ENCODE peak calls at places on chromosomes 11 and 22, in six cellular contexts. V, B, Q, E, N and O are unnamed samples.

GRCh38 chr11:118341749-118342489 is 586 bp downstream of the CD3D start:
- DNase-seq in V (no peak), B (peak), Q (no peak), E (no peak), N (no peak), O (peak)

GRCh38 chr11:72075109-72075508 is 5.2 kb downstream of the NUMA1 start:
- DNase-seq in V (no peak), B (no peak), Q (no peak), E (no peak), N (no peak), O (no peak)

GRCh38 chr11:97140885-97141494 is 751.2 kb downstream of the JRKL start:
- DNase-seq in V (no peak), B (peak), Q (peak), E (no peak), N (no peak), O (peak)

GRCh38 chr11:66330931-66331330 is 5.3 kb downstream of the RIN1 start:
- DNase-seq in V (no peak), B (no peak), Q (no peak), E (no peak), N (no peak), O (no peak)

GRCh38 chr11:85423794-85424193 is 203.3 kb downstream of the DLG2 start:
- DNase-seq in V (no peak), B (no peak), Q (no peak), E (no peak), N (no peak), O (no peak)

GRCh38 chr11:11577246-11577855 is 44.5 kb downstream of the GALNT18 start:
- DNase-seq in V (no peak), B (no peak), Q (no peak), E (peak), N (no peak), O (no peak)

GRCh38 chr11:121485221-121485620 is 32.5 kb upstream of the SORL1-AS1 start:
- DNase-seq in V (no peak), B (no peak), Q (no peak), E (no peak), N (no peak), O (no peak)

GRCh38 chr11:113261709-113262475 is 52.5 kb upstream of the TTC12 start:
- DNase-seq in V (no peak), B (no peak), Q (no peak), E (no peak), N (no peak), O (no peak)

GRCh38 chr11:116272181-116272789 is 500.5 kb downstream of the BUD13 start:
- DNase-seq in V (no peak), B (no peak), Q (peak), E (no peak), N (no peak), O (no peak)

GRCh38 chr11:67041602-67042001 is 15.0 kb upstream of the RHOD start:
- DNase-seq in V (no peak), B (peak), Q (no peak), E (no peak), N (no peak), O (no peak)

GRCh38 chr11:73290536-73290935 is 17.5 kb upstream of the ARHGEF17 start:
- DNase-seq in V (no peak), B (no peak), Q (no peak), E (no peak), N (no peak), O (no peak)

GRCh38 chr11:77381749-77382693 is 80.5 kb upstream of the GDPD4 start:
- DNase-seq in V (no peak), B (no peak), Q (no peak), E (no peak), N (no peak), O (no peak)

GRCh38 chr11:35126000-35126878 is 12.7 kb upstream of the CD44 start:
- DNase-seq in V (no peak), B (no peak), Q (no peak), E (no peak), N (peak), O (no peak)

GRCh38 chr11:119441898-119442243 is 18.9 kb upstream of the THY1 start:
- DNase-seq in V (no peak), B (no peak), Q (no peak), E (no peak), N (no peak), O (no peak)

GRCh38 chr11:32080381-32080980 is 10.4 kb upstream of the RCN1 start:
- DNase-seq in V (no peak), B (no peak), Q (no peak), E (no peak), N (no peak), O (no peak)

GRCh38 chr11:491358-491757 is 15.7 kb downstream of the RNH1 start:
- DNase-seq in V (no peak), B (no peak), Q (no peak), E (no peak), N (no peak), O (no peak)

GRCh38 chr11:6531267-6531752 is 34.2 kb downstream of the DNHD1 start:
- DNase-seq in V (peak), B (peak), Q (peak), E (no peak), N (peak), O (peak)

GRCh38 chr11:133930767-133931448 is 25.9 kb downstream of the IGSF9B start:
- DNase-seq in V (no peak), B (peak), Q (no peak), E (peak), N (no peak), O (no peak)

GRCh38 chr11:134272381-134273316 is 3.5 kb upstream of the GLB1L3 start:
- DNase-seq in V (no peak), B (peak), Q (peak), E (peak), N (no peak), O (no peak)

GRCh38 chr11:130945945-130946344 is 29.7 kb upstream of the SNX19 start:
- DNase-seq in V (no peak), B (no peak), Q (no peak), E (no peak), N (no peak), O (no peak)

GRCh38 chr11:72397333-72397732 is 37.0 kb downstream of the CLPB start:
- DNase-seq in V (no peak), B (no peak), Q (no peak), E (no peak), N (no peak), O (no peak)

GRCh38 chr22:47136050-47136449 is 373.6 kb downstream of the TBC1D22A start:
- DNase-seq in V (no peak), B (no peak), Q (no peak), E (no peak), N (no peak), O (no peak)

GRCh38 chr11:13503393-13503792 is 7.6 kb upstream of the PTH start:
- DNase-seq in V (no peak), B (no peak), Q (no peak), E (no peak), N (no peak), O (no peak)

GRCh38 chr11:42170601-42171000 is 711.1 kb upstream of the LRRC4C start:
- DNase-seq in V (no peak), B (no peak), Q (no peak), E (no peak), N (no peak), O (no peak)

DNA sequence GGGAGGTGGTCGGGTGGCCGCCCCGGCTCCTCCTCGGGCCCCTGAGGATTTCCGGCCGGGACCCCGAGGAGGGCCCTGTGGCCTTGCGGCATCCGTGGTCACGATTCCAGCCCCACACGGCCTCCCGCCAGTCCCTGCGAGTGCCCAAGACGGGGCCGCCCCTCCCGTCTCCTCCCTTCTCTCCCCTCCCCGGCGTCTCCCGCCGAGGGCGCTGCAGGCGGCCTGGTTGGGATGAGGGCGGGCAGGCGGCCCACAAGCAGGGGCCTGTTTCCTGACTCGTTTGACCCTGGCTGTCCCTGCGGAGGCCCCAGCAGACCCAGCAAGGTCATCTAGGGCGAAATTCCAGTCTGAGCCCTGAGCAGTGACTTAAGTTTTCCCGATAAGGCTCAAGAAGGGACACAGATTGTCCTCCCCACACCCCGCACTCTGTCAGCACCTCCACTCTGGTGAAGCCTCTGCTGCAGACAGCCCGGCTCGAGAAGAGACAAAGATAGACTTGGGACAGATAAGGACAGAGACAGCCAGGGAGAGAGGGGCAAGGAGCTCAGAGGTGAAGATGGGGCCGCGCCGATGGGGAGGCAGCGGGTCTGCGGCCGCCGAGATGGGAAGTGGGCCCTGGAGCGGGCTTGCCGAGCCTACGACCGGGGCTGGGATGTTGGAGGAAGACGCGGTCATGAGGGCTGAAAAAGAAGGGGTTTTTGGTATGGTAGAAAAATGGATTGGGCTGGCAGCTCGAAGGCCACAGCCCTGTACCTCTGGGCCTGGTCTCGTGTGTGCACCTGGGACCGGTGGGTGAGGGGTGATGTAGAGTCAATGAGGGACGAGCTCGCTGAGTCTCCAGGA is 95.0 kb downstream of the SWAP70 start:
- DNase-seq in V (peak), B (peak), Q (peak), E (peak), N (no peak), O (peak)
- TF ChIP-seq JUND in V (no peak), B (peak), Q (no peak), E (no peak), N (no peak), O (no peak)

GRCh38 chr22:41922940-41923594 is 3.5 kb downstream of the TNFRSF13C start:
- DNase-seq in V (no peak), B (no peak), Q (no peak), E (no peak), N (no peak), O (no peak)

GRCh38 chr22:41927813-41928212 is 1.2 kb upstream of the TNFRSF13C start:
- DNase-seq in V (no peak), B (no peak), Q (no peak), E (no peak), N (no peak), O (no peak)

GRCh38 chr22:41928416-41929157 is 2.0 kb upstream of the TNFRSF13C start:
- DNase-seq in V (no peak), B (no peak), Q (no peak), E (no peak), N (no peak), O (no peak)

GRCh38 chr22:41923595-41924276 is 2.9 kb downstream of the TNFRSF13C start:
- DNase-seq in V (no peak), B (no peak), Q (no peak), E (no peak), N (no peak), O (no peak)

DNA sequence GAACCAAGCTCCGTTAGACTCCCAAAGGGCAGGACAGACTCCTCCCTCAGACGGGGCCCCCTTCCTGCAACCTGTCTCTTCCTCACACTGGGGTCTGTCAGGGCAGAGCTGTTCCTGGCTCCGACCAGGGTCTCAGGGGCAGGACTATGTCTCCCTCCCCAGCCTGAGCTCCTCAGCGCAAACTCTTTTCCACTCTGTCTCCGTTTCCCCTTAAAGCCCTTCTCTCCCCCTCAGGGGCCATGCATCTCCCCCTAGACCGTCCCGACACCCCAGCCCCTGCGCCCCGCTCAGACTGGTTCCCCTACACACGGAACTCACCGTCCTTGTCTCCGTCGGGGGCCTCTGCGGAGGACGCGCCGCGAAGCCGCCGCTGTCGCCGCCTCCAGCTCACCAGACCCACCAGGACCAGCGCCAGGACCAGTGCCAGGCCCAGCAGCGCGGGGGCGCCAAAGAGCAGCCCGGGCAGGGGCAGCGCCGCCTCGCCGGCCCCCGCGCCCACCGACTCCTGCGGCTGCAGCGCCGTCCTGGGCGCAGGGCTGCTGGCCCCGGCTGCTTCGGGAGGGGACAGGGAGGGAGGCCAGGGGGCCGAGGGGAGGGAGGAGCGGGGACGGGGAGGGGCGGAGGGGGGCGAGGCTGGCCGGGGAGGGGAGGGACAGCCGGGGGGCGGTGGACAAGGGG is 684 bp downstream of the TNFRSF13C start:
- DNase-seq in V (no peak), B (peak), Q (peak), E (peak), N (no peak), O (no peak)
- TF ChIP-seq JUND in V (no peak), B (no peak), Q (no peak), E (no peak), N (no peak), O (no peak)

GRCh38 chr22:24830205-24830979 is 24.4 kb downstream of the SGSM1 start:
- DNase-seq in V (no peak), B (no peak), Q (peak), E (no peak), N (no peak), O (no peak)

GRCh38 chr22:24836282-24836681 is 30.3 kb downstream of the SGSM1 start:
- DNase-seq in V (no peak), B (no peak), Q (no peak), E (no peak), N (no peak), O (no peak)

GRCh38 chr22:24833881-24834495 is 28.0 kb downstream of the SGSM1 start:
- DNase-seq in V (no peak), B (no peak), Q (no peak), E (no peak), N (no peak), O (no peak)

GRCh38 chr22:24831678-24832077 is 25.7 kb downstream of the SGSM1 start:
- DNase-seq in V (no peak), B (no peak), Q (no peak), E (no peak), N (no peak), O (no peak)

GRCh38 chr22:24834845-24835570 is 29.0 kb downstream of the SGSM1 start:
- DNase-seq in V (peak), B (peak), Q (peak), E (peak), N (no peak), O (peak)
- TF ChIP-seq JUND in V (no peak), B (no peak), Q (no peak), E (no peak), N (no peak), O (no peak)

GRCh38 chr22:45842141-45842831 is 134.7 kb downstream of the WNT7B start:
- DNase-seq in V (no peak), B (no peak), Q (no peak), E (no peak), N (no peak), O (no peak)
- TF ChIP-seq JUND in V (no peak), B (no peak), Q (no peak), E (no peak), N (no peak), O (no peak)

DNA sequence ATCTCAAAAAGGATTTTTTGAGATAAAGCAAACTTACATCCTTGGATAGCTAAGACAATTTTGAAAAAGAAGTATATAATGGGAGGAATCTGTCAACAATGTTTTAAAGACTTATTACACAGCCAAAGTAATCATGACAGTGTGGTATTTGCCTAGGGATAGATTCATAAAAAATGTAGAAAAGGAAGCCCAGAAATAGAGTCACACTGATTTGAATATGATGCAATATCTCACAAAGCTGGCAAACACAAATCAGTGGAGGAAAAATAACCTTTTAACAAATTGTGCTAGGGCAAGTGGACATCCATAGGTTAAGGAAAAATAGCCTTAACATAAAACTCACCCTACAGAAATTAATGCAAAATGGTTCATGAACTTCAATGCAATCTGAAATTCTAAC is 6.0 kb downstream of the XKR3 start:
- DNase-seq in V (no peak), B (no peak), Q (no peak), E (no peak), N (no peak), O (no peak)
- TF ChIP-seq JUND in V (no peak), B (no peak), Q (no peak), E (no peak), N (no peak), O (no peak)